ENCODE peak calls at places on chromosomes 2 and 18, in seven cellular contexts. O is adrenal gland, U is body of pancreas, A is HL-60, N is endodermal cell, R is left ventricle myocardium inferior, V is HCT116. L is an unnamed sample. For H3K27me3, the result is how much of the 10 kb centered on the place peaks cover.

GRCh38 chr2:2101924-2102323 is 229.2 kb downstream of the MYT1L start:
- DNase-seq in A (no peak), V (no peak), N (no peak), U (no peak), O (no peak), R (no peak), L (no peak)

GRCh38 chr2:33158482-33159003 is 211.8 kb downstream of the LTBP1 start:
- DNase-seq in N (no peak), R (no peak), V (no peak), U (no peak), O (no peak), A (no peak), L (no peak)

GRCh38 chr2:28390857-28391563 is 1.6 kb upstream of the FOSL2 start:
- DNase-seq in R (peak), A (peak), O (peak), U (peak), N (peak), V (no peak), L (peak)

GRCh38 chr2:102051659-102052366 is 60.1 kb downstream of the IL1R2 start:
- DNase-seq in A (no peak), O (no peak), U (no peak), N (no peak), R (no peak), V (no peak), L (no peak)

GRCh38 chr2:10951558-10952414 is 40.1 kb downstream of the KCNF1 start:
- DNase-seq in A (no peak), U (no peak), R (no peak), V (no peak), N (no peak), O (no peak), L (no peak)

GRCh38 chr18:7174359-7175107 is 56.4 kb upstream of the LRRC30 start:
- DNase-seq in U (peak), R (no peak), O (peak), A (peak), V (no peak), N (peak), L (peak)

GRCh38 chr2:96531872-96532505 is 4.6 kb upstream of the ARID5A start:
- DNase-seq in U (peak), V (peak), N (peak), A (peak), R (peak), O (peak), L (peak)

GRCh38 chr2:174631009-174631981 is 33.7 kb upstream of the WIPF1 start:
- DNase-seq in U (no peak), A (no peak), N (no peak), R (no peak), V (no peak), O (no peak), L (no peak)

GRCh38 chr2:96249654-96250053 is 16.1 kb downstream of the TMEM127 start:
- DNase-seq in V (no peak), N (no peak), U (no peak), O (peak), R (no peak), A (no peak), L (no peak)

GRCh38 chr18:24726727-24727539 is 266.5 kb downstream of the HRH4 start:
- DNase-seq in R (peak), O (peak), A (peak), U (peak), N (peak), V (peak), L (peak)

GRCh38 chr18:24731158-24731557 is 270.7 kb downstream of the HRH4 start:
- DNase-seq in R (no peak), U (no peak), N (no peak), V (no peak), O (no peak), A (no peak), L (no peak)

GRCh38 chr18:24731981-24732380 is 271.5 kb downstream of the HRH4 start:
- DNase-seq in V (no peak), R (no peak), N (no peak), O (no peak), U (no peak), A (no peak), L (no peak)

GRCh38 chr18:24725644-24726043 is 265.2 kb downstream of the HRH4 start:
- DNase-seq in U (no peak), R (no peak), V (no peak), O (no peak), A (no peak), N (no peak), L (no peak)

GRCh38 chr18:24727685-24728084 is 267.2 kb downstream of the HRH4 start:
- DNase-seq in U (no peak), O (no peak), A (no peak), N (peak), V (no peak), R (no peak), L (no peak)
- TF ChIP-seq CTCF in U (no peak), O (no peak), A (no peak), N (peak), V (no peak), R (no peak), L (no peak)

GRCh38 chr2:120568975-120569268 is 166.7 kb upstream of the GLI2 start:
- DNase-seq in R (no peak), U (no peak), A (no peak), V (no peak), O (no peak), N (no peak), L (no peak)

GRCh38 chr2:120570001-120570400 is 165.7 kb upstream of the GLI2 start:
- DNase-seq in V (no peak), O (no peak), U (no peak), R (no peak), N (no peak), A (no peak), L (no peak)

GRCh38 chr2:120572226-120572625 is 163.4 kb upstream of the GLI2 start:
- DNase-seq in R (no peak), V (no peak), O (no peak), U (no peak), N (no peak), A (no peak), L (no peak)

GRCh38 chr2:120571015-120571728 is 164.5 kb upstream of the GLI2 start:
- DNase-seq in O (no peak), U (no peak), A (no peak), R (no peak), V (no peak), N (no peak), L (no peak)

DNA sequence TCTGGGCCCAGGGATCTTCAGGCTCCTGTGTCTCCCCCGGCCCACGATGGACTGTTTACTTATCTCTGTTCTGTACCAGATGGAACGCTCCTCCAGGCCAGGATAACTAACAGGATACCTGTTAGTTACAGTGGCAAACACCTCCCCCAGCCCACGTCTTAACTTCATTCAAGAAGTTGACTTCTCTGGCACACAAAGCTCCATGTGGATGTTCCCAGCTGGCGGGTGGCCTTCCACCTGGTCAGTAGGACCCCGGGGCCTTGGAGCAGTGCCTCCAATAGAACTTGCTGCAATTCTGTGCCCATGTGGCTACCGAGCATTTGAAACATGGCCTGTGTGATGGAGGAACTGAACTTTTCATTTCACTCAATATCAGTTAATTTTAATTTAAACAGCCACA is 165.1 kb upstream of the GLI2 start:
- DNase-seq in U (no peak), V (no peak), R (no peak), O (no peak), N (no peak), A (no peak), L (peak)
- H3K27me3 ChIP-seq in U (under half), V (under half), R (under half), O (under half), N (half or more), A (under half), L (under half)

GRCh38 chr2:189253841-189254240 is 74.3 kb upstream of the COL5A2 start:
- DNase-seq in V (no peak), U (no peak), A (no peak), O (no peak), R (no peak), N (no peak), L (no peak)
- H3K4me3 ChIP-seq in V (no peak), U (no peak), A (no peak), O (no peak), R (no peak), N (no peak), L (no peak)

GRCh38 chr2:238299803-238300202 is 11.4 kb upstream of the PER2 start:
- DNase-seq in A (no peak), O (peak), R (no peak), U (peak), N (no peak), V (no peak), L (no peak)
- TF ChIP-seq CTCF in A (no peak), O (no peak), R (no peak), U (peak), N (no peak), V (no peak), L (no peak)